ENCODE peak calls at places on chromosomes 4 and X, in ten cellular contexts. M is cardiac muscle cell; L is CD4-positive, alpha-beta T cell; A is body of pancreas; F is AG04450; N is sigmoid colon; W is K562; J is upper lobe of right lung; E is caudate nucleus; B is right lobe of liver. C is an unnamed sample.

GRCh38 chr4:173420324-173420752 is 21.4 kb upstream of the SCRG1 start:
- DNase-seq in M (peak; percentile 46), L (no peak), A (no peak), F (no peak), N (no peak), W (peak; percentile 19), J (no peak), E (no peak), B (no peak), C (no peak)

GRCh38 chrX:43693602-43694406 is 37.7 kb downstream of the MAOA start:
- DNase-seq in M (no peak), L (no peak), A (peak; percentile 63), F (no peak), N (no peak), W (no peak), J (peak; percentile 48), E (no peak), B (no peak), C (no peak)

GRCh38 chr4:128334256-128334655 is 46.6 kb upstream of the PGRMC2 start:
- DNase-seq in M (no peak), L (no peak), A (no peak), F (no peak), N (no peak), W (peak; percentile 29), J (no peak), E (no peak), B (no peak), C (no peak)

GRCh38 chr4:176259330-176260090 is 9.5 kb downstream of the ASB5 start:
- DNase-seq in M (peak; percentile 54), L (no peak), A (no peak), F (no peak), N (no peak), W (no peak), J (no peak), E (no peak), B (no peak), C (no peak)

GRCh38 chr4:27463816-27464215 is 603.2 kb downstream of the STIM2 start:
- DNase-seq in M (peak; percentile 3), L (no peak), A (no peak), F (no peak), N (no peak), W (no peak), J (no peak), E (no peak), B (no peak), C (peak; percentile 24)

GRCh38 chr4:40731792-40732245 is 17.9 kb upstream of the NSUN7 start:
- DNase-seq in M (peak; percentile 13), L (no peak), A (peak; percentile 81), F (no peak), N (peak; percentile 72), W (no peak), J (peak; percentile 68), E (no peak), B (peak; percentile 54), C (no peak)

GRCh38 chr4:173025131-173025530 is 143.5 kb upstream of the GALNT7 start:
- DNase-seq in M (peak; percentile 83), L (no peak), A (peak; percentile 71), F (peak; percentile 65), N (no peak), W (peak; percentile 52), J (no peak), E (peak; percentile 9), B (no peak), C (no peak)

GRCh38 chrX:17638731-17639130 is 98.6 kb upstream of the SCML1 start:
- DNase-seq in M (no peak), L (no peak), A (no peak), F (no peak), N (no peak), W (no peak), J (no peak), E (no peak), B (no peak), C (no peak)

GRCh38 chrX:18873189-18873791 is 110.6 kb downstream of the PHKA2 start:
- DNase-seq in M (peak; percentile 72), L (no peak), A (no peak), F (no peak), N (peak; percentile 81), W (no peak), J (no peak), E (peak; percentile 24), B (no peak), C (peak; percentile 31)

GRCh38 chr4:81442479-81443085 is 29.1 kb downstream of the RASGEF1B start:
- DNase-seq in M (no peak), L (no peak), A (no peak), F (no peak), N (no peak), W (no peak), J (no peak), E (no peak), B (no peak), C (no peak)

GRCh38 chr4:165115301-165115700 is 2.6 kb upstream of the TMEM192 start:
- DNase-seq in M (no peak), L (no peak), A (no peak), F (no peak), N (no peak), W (no peak), J (no peak), E (no peak), B (no peak), C (peak; percentile 64)

GRCh38 chrX:10492250-10492649 is 128.1 kb downstream of the MID1 start:
- DNase-seq in M (no peak), L (no peak), A (no peak), F (no peak), N (no peak), W (no peak), J (no peak), E (no peak), B (no peak), C (no peak)

GRCh38 chr4:8072235-8072968 is 86.2 kb downstream of the ABLIM2 start:
- DNase-seq in M (no peak), L (no peak), A (no peak), F (no peak), N (no peak), W (no peak), J (no peak), E (no peak), B (no peak), C (no peak)
- H3K27ac ChIP-seq in M (no peak overlapping the region), L (no peak overlapping the region), A (no peak overlapping the region), F (no peak overlapping the region), N (no peak overlapping the region), W (no peak overlapping the region), J (no peak overlapping the region), E (peak overlapping the region; percentile 73), B (no peak overlapping the region), C (no peak overlapping the region)

GRCh38 chrX:13691845-13692334 is 3.0 kb downstream of the RAB9A start:
- DNase-seq in M (no peak), L (no peak), A (peak; percentile 26), F (no peak), N (no peak), W (no peak), J (no peak), E (no peak), B (no peak), C (no peak)
- H3K27ac ChIP-seq in M (no peak overlapping the region), L (no peak overlapping the region), A (peak overlapping the region; percentile 58), F (no peak overlapping the region), N (no peak overlapping the region), W (peak overlapping the region; percentile 68), J (no peak overlapping the region), E (no peak overlapping the region), B (no peak overlapping the region), C (peak overlapping the region; percentile 85)

GRCh38 chrX:1500701-1501624 is 36.0 kb downstream of the P2RY8 start:
- DNase-seq in M (no peak), L (no peak), A (no peak), F (no peak), N (no peak), W (no peak), J (peak; percentile 48), E (no peak), B (no peak), C (no peak)
- H3K27ac ChIP-seq in M (no peak overlapping the region), L (peak overlapping the region; percentile 56), A (no peak overlapping the region), F (no peak overlapping the region), N (peak overlapping the region; percentile 27), W (no peak overlapping the region), J (peak overlapping the region; percentile 73), E (no peak overlapping the region), B (peak overlapping the region; percentile 24), C (no peak overlapping the region)

GRCh38 chr4:44448548-44449443 is at the start of gene KCTD8:
- DNase-seq in M (peak; percentile 83), L (no peak), A (peak; percentile 78), F (peak; percentile 3), N (peak; percentile 95), W (peak; percentile 37), J (peak; percentile 87), E (peak; percentile 93), B (peak; percentile 82), C (peak; percentile 26)
- H3K27ac ChIP-seq in M (no peak within 1 kb of the TSS), L (no peak within 1 kb of the TSS), A (no peak within 1 kb of the TSS), F (no peak within 1 kb of the TSS), N (peak within 1 kb of the TSS; percentile 88), W (no peak within 1 kb of the TSS), J (no peak within 1 kb of the TSS), E (peak within 1 kb of the TSS; percentile 85), B (no peak within 1 kb of the TSS), C (peak within 1 kb of the TSS; percentile 34)

DNA sequence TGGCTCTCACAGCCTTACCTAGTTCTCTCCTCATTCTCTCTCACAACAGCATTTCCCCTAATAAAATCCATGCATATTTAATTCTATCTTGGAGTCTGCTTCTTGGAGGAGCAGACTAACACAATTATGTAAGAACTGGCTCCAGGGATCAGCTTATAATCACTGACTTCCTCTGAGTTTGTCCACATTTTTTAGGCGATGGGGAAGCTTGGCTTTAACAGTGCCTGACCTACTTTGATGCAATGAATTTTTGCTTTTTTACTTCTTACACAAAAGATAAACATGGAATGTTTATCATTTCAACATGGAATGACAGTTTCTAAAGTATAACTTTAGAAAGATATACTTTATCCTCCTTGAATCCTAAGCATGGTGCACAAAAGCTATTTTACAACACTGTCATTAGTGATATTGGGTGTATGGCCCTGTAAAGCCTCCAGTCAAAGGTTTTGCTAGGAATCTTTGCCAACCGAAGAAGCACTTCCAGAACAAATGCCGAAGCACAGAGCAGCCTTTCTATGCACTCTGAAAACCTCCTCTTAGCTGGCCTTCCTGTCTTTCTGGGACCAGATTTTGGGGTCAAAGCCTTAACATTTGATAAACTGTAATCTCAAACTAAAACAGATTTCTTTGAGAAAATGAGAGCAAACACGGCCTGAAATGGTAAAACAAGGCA is 750 bp downstream of the BDH2 start:
- DNase-seq in M (peak; percentile 44), L (no peak), A (no peak), F (no peak), N (no peak), W (no peak), J (no peak), E (no peak), B (no peak), C (no peak)
- H3K27ac ChIP-seq in M (no peak overlapping the region), L (no peak overlapping the region), A (no peak overlapping the region), F (no peak overlapping the region), N (peak overlapping the region; percentile 71), W (no peak overlapping the region), J (peak overlapping the region; percentile 86), E (peak overlapping the region; percentile 77), B (peak overlapping the region; percentile 64), C (no peak overlapping the region)

C was measured in epithelial cell of prostate.